ENCODE peak calls at places on chromosomes 2 and 18, in eight cellular contexts. One of them, this sample, is unnamed.
A peak's percentile ranks its signal among the peaks of the same experiment; 100 is the strongest.

GRCh38 chr2:119697290-119698013 is 18.5 kb downstream of the TMEM177 start:
- DNase-seq in AG04450: no peak
- DNase-seq in fibroblast of lung: no peak
- DNase-seq in breast epithelium: no peak
- DNase-seq in neural progenitor cell: no peak
- DNase-seq in GM23248: no peak
- DNase-seq in PC-3: no peak
- DNase-seq in SJCRH30: no peak
- DNase-seq in this sample: no peak

GRCh38 chr2:192571636-192572035 is 376.9 kb upstream of the TMEFF2 start:
- DNase-seq in neural progenitor cell: no peak
- DNase-seq in breast epithelium: no peak
- DNase-seq in GM23248: no peak
- DNase-seq in fibroblast of lung: no peak
- DNase-seq in SJCRH30: peak; percentile 61
- DNase-seq in AG04450: no peak
- DNase-seq in PC-3: no peak
- DNase-seq in this sample: no peak

GRCh38 chr2:136024616-136025015 is 39.2 kb upstream of the DARS1 start:
- DNase-seq in breast epithelium: no peak
- DNase-seq in SJCRH30: peak; percentile 62
- DNase-seq in neural progenitor cell: no peak
- DNase-seq in PC-3: no peak
- DNase-seq in fibroblast of lung: no peak
- DNase-seq in AG04450: no peak
- DNase-seq in GM23248: no peak
- DNase-seq in this sample: no peak

GRCh38 chr18:13565228-13565627 is 161.1 kb downstream of the FAM210A start:
- DNase-seq in GM23248: no peak
- DNase-seq in neural progenitor cell: no peak
- DNase-seq in PC-3: no peak
- DNase-seq in breast epithelium: no peak
- DNase-seq in fibroblast of lung: no peak
- DNase-seq in SJCRH30: no peak
- DNase-seq in AG04450: no peak
- DNase-seq in this sample: no peak

GRCh38 chr2:175690113-175690716 is 311.9 kb downstream of the LNPK start:
- DNase-seq in SJCRH30: peak; percentile 37
- DNase-seq in fibroblast of lung: peak; percentile 83
- DNase-seq in PC-3: peak; percentile 86
- DNase-seq in neural progenitor cell: peak; percentile 62
- DNase-seq in GM23248: peak; percentile 71
- DNase-seq in breast epithelium: no peak
- DNase-seq in AG04450: peak; percentile 49
- DNase-seq in this sample: no peak

GRCh38 chr2:209368924-209369323 is 54.9 kb upstream of the MAP2 start:
- DNase-seq in SJCRH30: peak; percentile 76
- DNase-seq in AG04450: peak; percentile 20
- DNase-seq in breast epithelium: peak; percentile 65
- DNase-seq in fibroblast of lung: peak; percentile 95
- DNase-seq in neural progenitor cell: no peak
- DNase-seq in GM23248: peak; percentile 97
- DNase-seq in PC-3: peak; percentile 99
- DNase-seq in this sample: peak; percentile 100

GRCh38 chr2:235170016-235170415 is 218.2 kb downstream of the SH3BP4 start:
- DNase-seq in AG04450: no peak
- DNase-seq in neural progenitor cell: no peak
- DNase-seq in PC-3: peak; percentile 90
- DNase-seq in GM23248: peak; percentile 92
- DNase-seq in fibroblast of lung: peak; percentile 37
- DNase-seq in SJCRH30: no peak
- DNase-seq in breast epithelium: no peak
- DNase-seq in this sample: no peak

GRCh38 chr2:18588802-18589201 is 567 bp downstream of the NT5C1B start:
- DNase-seq in fibroblast of lung: no peak
- DNase-seq in breast epithelium: no peak
- DNase-seq in GM23248: no peak
- DNase-seq in neural progenitor cell: no peak
- DNase-seq in AG04450: no peak
- DNase-seq in SJCRH30: no peak
- DNase-seq in PC-3: no peak
- DNase-seq in this sample: no peak

GRCh38 chr2:115303-115702 is 69.0 kb upstream of the FAM110C start:
- DNase-seq in GM23248: no peak
- DNase-seq in PC-3: peak; percentile 64
- DNase-seq in AG04450: no peak
- DNase-seq in SJCRH30: no peak
- DNase-seq in breast epithelium: no peak
- DNase-seq in fibroblast of lung: no peak
- DNase-seq in neural progenitor cell: no peak
- DNase-seq in this sample: peak; percentile 46

GRCh38 chr2:212294816-212295215 is 243.8 kb downstream of the ERBB4 start:
- DNase-seq in breast epithelium: no peak
- DNase-seq in fibroblast of lung: no peak
- DNase-seq in SJCRH30: no peak
- DNase-seq in GM23248: no peak
- DNase-seq in AG04450: no peak
- DNase-seq in PC-3: peak; percentile 5
- DNase-seq in neural progenitor cell: no peak
- DNase-seq in this sample: no peak

GRCh38 chr18:5630766-5631413 is 87.1 kb upstream of the EPB41L3 start:
- DNase-seq in AG04450: no peak
- DNase-seq in breast epithelium: no peak
- DNase-seq in GM23248: no peak
- DNase-seq in fibroblast of lung: peak; percentile 66
- DNase-seq in PC-3: peak; percentile 24
- DNase-seq in neural progenitor cell: no peak
- DNase-seq in SJCRH30: no peak
- DNase-seq in this sample: no peak

GRCh38 chr2:95314964-95315611 is 17.9 kb downstream of the KCNIP3 start:
- DNase-seq in PC-3: peak; percentile 80
- DNase-seq in AG04450: no peak
- DNase-seq in breast epithelium: no peak
- DNase-seq in neural progenitor cell: peak; percentile 73
- DNase-seq in GM23248: peak; percentile 74
- DNase-seq in SJCRH30: no peak
- DNase-seq in fibroblast of lung: peak; percentile 50
- DNase-seq in this sample: no peak

DNA sequence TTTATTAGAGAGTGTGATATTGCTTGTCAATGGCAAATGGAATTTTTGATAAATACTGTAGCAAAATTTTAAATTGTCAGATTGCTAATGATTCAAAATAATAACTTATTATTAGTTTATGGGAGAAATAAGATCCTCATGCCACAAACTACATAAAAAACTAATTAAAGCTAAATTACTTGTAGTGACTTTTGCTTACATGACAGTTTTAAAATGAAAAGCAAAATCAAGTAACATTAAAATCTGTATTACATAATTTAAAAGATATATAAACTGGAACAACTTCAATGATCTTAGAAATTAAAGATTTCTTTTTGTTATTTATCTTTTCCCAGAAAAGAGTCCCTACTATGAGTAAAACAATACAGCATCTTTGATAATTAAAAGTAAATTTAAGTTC is 17.7 kb upstream of the RND3 start:
- DNase-seq in SJCRH30: no peak
- DNase-seq in PC-3: no peak
- DNase-seq in neural progenitor cell: no peak
- DNase-seq in GM23248: no peak
- DNase-seq in fibroblast of lung: no peak
- DNase-seq in breast epithelium: no peak
- DNase-seq in AG04450: no peak
- DNase-seq in this sample: no peak
- H3K27ac ChIP-seq in SJCRH30: no peak overlapping the region
- H3K27ac ChIP-seq in PC-3: no peak overlapping the region
- H3K27ac ChIP-seq in neural progenitor cell: no peak overlapping the region
- H3K27ac ChIP-seq in GM23248: no peak overlapping the region
- H3K27ac ChIP-seq in fibroblast of lung: no peak overlapping the region
- H3K27ac ChIP-seq in breast epithelium: no peak overlapping the region
- H3K27ac ChIP-seq in AG04450: no peak overlapping the region
- H3K27ac ChIP-seq in this sample: no peak overlapping the region

GRCh38 chr2:16686641-16687040 is 21.0 kb upstream of the CYRIA start:
- DNase-seq in breast epithelium: no peak
- DNase-seq in GM23248: no peak
- DNase-seq in SJCRH30: no peak
- DNase-seq in AG04450: no peak
- DNase-seq in PC-3: no peak
- DNase-seq in neural progenitor cell: no peak
- DNase-seq in fibroblast of lung: no peak
- DNase-seq in this sample: no peak

GRCh38 chr2:16684676-16685339 is 19.2 kb upstream of the CYRIA start:
- DNase-seq in PC-3: no peak
- DNase-seq in AG04450: no peak
- DNase-seq in SJCRH30: no peak
- DNase-seq in GM23248: no peak
- DNase-seq in neural progenitor cell: no peak
- DNase-seq in fibroblast of lung: no peak
- DNase-seq in breast epithelium: no peak
- DNase-seq in this sample: no peak

GRCh38 chr2:16687222-16687621 is 21.6 kb upstream of the CYRIA start:
- DNase-seq in GM23248: no peak
- DNase-seq in fibroblast of lung: no peak
- DNase-seq in breast epithelium: no peak
- DNase-seq in AG04450: no peak
- DNase-seq in SJCRH30: no peak
- DNase-seq in PC-3: no peak
- DNase-seq in neural progenitor cell: no peak
- DNase-seq in this sample: no peak

GRCh38 chr2:16683576-16683975 is 17.9 kb upstream of the CYRIA start:
- DNase-seq in SJCRH30: no peak
- DNase-seq in breast epithelium: no peak
- DNase-seq in PC-3: no peak
- DNase-seq in AG04450: no peak
- DNase-seq in neural progenitor cell: no peak
- DNase-seq in fibroblast of lung: no peak
- DNase-seq in GM23248: no peak
- DNase-seq in this sample: no peak

GRCh38 chr2:16685340-16685715 is 19.7 kb upstream of the CYRIA start:
- DNase-seq in breast epithelium: no peak
- DNase-seq in AG04450: no peak
- DNase-seq in GM23248: no peak
- DNase-seq in PC-3: no peak
- DNase-seq in fibroblast of lung: no peak
- DNase-seq in SJCRH30: no peak
- DNase-seq in neural progenitor cell: no peak
- DNase-seq in this sample: no peak
- H3K27ac ChIP-seq in breast epithelium: no peak overlapping the region
- H3K27ac ChIP-seq in AG04450: no peak overlapping the region
- H3K27ac ChIP-seq in GM23248: no peak overlapping the region
- H3K27ac ChIP-seq in PC-3: no peak overlapping the region
- H3K27ac ChIP-seq in fibroblast of lung: no peak overlapping the region
- H3K27ac ChIP-seq in SJCRH30: no peak overlapping the region
- H3K27ac ChIP-seq in neural progenitor cell: no peak overlapping the region
- H3K27ac ChIP-seq in this sample: no peak overlapping the region

GRCh38 chr2:51165534-51166260 is 133.8 kb upstream of the NRXN1 start:
- DNase-seq in AG04450: no peak
- DNase-seq in neural progenitor cell: no peak
- DNase-seq in SJCRH30: no peak
- DNase-seq in breast epithelium: no peak
- DNase-seq in GM23248: no peak
- DNase-seq in PC-3: no peak
- DNase-seq in fibroblast of lung: no peak
- DNase-seq in this sample: no peak
- H3K27ac ChIP-seq in AG04450: no peak overlapping the region
- H3K27ac ChIP-seq in neural progenitor cell: no peak overlapping the region
- H3K27ac ChIP-seq in SJCRH30: no peak overlapping the region
- H3K27ac ChIP-seq in breast epithelium: no peak overlapping the region
- H3K27ac ChIP-seq in GM23248: no peak overlapping the region
- H3K27ac ChIP-seq in PC-3: no peak overlapping the region
- H3K27ac ChIP-seq in fibroblast of lung: no peak overlapping the region
- H3K27ac ChIP-seq in this sample: no peak overlapping the region

GRCh38 chr18:77316641-77317040 is 67.0 kb downstream of the GALR1 start:
- DNase-seq in neural progenitor cell: no peak
- DNase-seq in breast epithelium: no peak
- DNase-seq in AG04450: no peak
- DNase-seq in SJCRH30: no peak
- DNase-seq in GM23248: peak; percentile 2
- DNase-seq in PC-3: no peak
- DNase-seq in fibroblast of lung: no peak
- DNase-seq in this sample: no peak

GRCh38 chr18:77323640-77324370 is 74.2 kb downstream of the GALR1 start:
- DNase-seq in neural progenitor cell: no peak
- DNase-seq in PC-3: no peak
- DNase-seq in SJCRH30: no peak
- DNase-seq in AG04450: no peak
- DNase-seq in GM23248: no peak
- DNase-seq in breast epithelium: no peak
- DNase-seq in fibroblast of lung: no peak
- DNase-seq in this sample: no peak

GRCh38 chr18:77320960-77321559 is 71.4 kb downstream of the GALR1 start:
- DNase-seq in GM23248: no peak
- DNase-seq in SJCRH30: no peak
- DNase-seq in AG04450: no peak
- DNase-seq in fibroblast of lung: no peak
- DNase-seq in breast epithelium: no peak
- DNase-seq in neural progenitor cell: no peak
- DNase-seq in PC-3: no peak
- DNase-seq in this sample: no peak

GRCh38 chr18:77321823-77322805 is 72.5 kb downstream of the GALR1 start:
- DNase-seq in breast epithelium: no peak
- DNase-seq in fibroblast of lung: no peak
- DNase-seq in GM23248: no peak
- DNase-seq in neural progenitor cell: no peak
- DNase-seq in SJCRH30: no peak
- DNase-seq in PC-3: no peak
- DNase-seq in AG04450: no peak
- DNase-seq in this sample: no peak
- H3K27ac ChIP-seq in breast epithelium: no peak overlapping the region
- H3K27ac ChIP-seq in fibroblast of lung: no peak overlapping the region
- H3K27ac ChIP-seq in GM23248: no peak overlapping the region
- H3K27ac ChIP-seq in neural progenitor cell: no peak overlapping the region
- H3K27ac ChIP-seq in SJCRH30: no peak overlapping the region
- H3K27ac ChIP-seq in PC-3: no peak overlapping the region
- H3K27ac ChIP-seq in AG04450: no peak overlapping the region
- H3K27ac ChIP-seq in this sample: no peak overlapping the region

GRCh38 chr2:197614532-197614931 is 60.9 kb downstream of the RFTN2 start:
- DNase-seq in neural progenitor cell: no peak
- DNase-seq in breast epithelium: no peak
- DNase-seq in GM23248: no peak
- DNase-seq in SJCRH30: no peak
- DNase-seq in PC-3: peak; percentile 25
- DNase-seq in AG04450: no peak
- DNase-seq in fibroblast of lung: no peak
- DNase-seq in this sample: no peak
- H3K27ac ChIP-seq in neural progenitor cell: no peak overlapping the region
- H3K27ac ChIP-seq in breast epithelium: no peak overlapping the region
- H3K27ac ChIP-seq in GM23248: no peak overlapping the region
- H3K27ac ChIP-seq in SJCRH30: no peak overlapping the region
- H3K27ac ChIP-seq in PC-3: peak overlapping the region; percentile 28
- H3K27ac ChIP-seq in AG04450: no peak overlapping the region
- H3K27ac ChIP-seq in fibroblast of lung: no peak overlapping the region
- H3K27ac ChIP-seq in this sample: peak overlapping the region; percentile 73

This sample was measured in epithelial cell of prostate.